ENCODE peak calls at places on chromosomes 1 and 21, in seven cellular contexts. U is NCI-H2081; Y is psoas muscle; O is HAP-1; R is small intestine; B is stimulated activated CD4-positive, alpha-beta T cell treated with anti-CD3 and anti-CD28 coated beads, Interleukin-4, amount 100 ng/mL, for 24 hours; T is OCI-LY7. J is an unnamed sample.

GRCh38 chr1:3504151-3504822 is 49.8 kb downstream of the ARHGEF16 start:
- DNase-seq in B (no peak), U (no peak), R (no peak), Y (peak), O (no peak), T (no peak), J (no peak)

GRCh38 chr1:234125283-234125682 is 220.8 kb downstream of the SLC35F3 start:
- DNase-seq in Y (no peak), U (peak), B (peak), O (peak), R (no peak), T (peak), J (peak)

GRCh38 chr1:202625416-202626360 is 84.6 kb downstream of the SYT2 start:
- DNase-seq in T (peak), R (peak), U (no peak), O (peak), B (peak), Y (peak), J (peak)

GRCh38 chr1:34800214-34800613 is 7.4 kb downstream of the GJA4 start:
- DNase-seq in R (no peak), O (no peak), Y (no peak), B (peak), U (no peak), T (no peak), J (no peak)

GRCh38 chr1:155324717-155325595 is 4.3 kb downstream of the RUSC1 start:
- DNase-seq in T (peak), Y (peak), U (peak), R (peak), B (no peak), O (peak), J (peak)

GRCh38 chr1:71783096-71783495 is 499.2 kb downstream of the NEGR1 start:
- DNase-seq in U (no peak), Y (no peak), B (no peak), T (no peak), O (no peak), R (no peak), J (no peak)

GRCh38 chr1:27001570-27002360 is 8.3 kb downstream of the TRNP1 start:
- DNase-seq in O (no peak), B (no peak), U (no peak), R (no peak), Y (peak), T (peak), J (no peak)

GRCh38 chr1:38026592-38027200 is 14.2 kb downstream of the UTP11 start:
- DNase-seq in Y (peak), O (peak), U (peak), T (peak), R (peak), B (peak), J (peak)

GRCh38 chr21:35232545-35233176 is 183.6 kb upstream of the RUNX1 start:
- DNase-seq in T (no peak), U (no peak), O (no peak), B (no peak), R (no peak), Y (no peak), J (no peak)

GRCh38 chr1:173853074-173853473 is 14.7 kb downstream of the GAS5 start:
- DNase-seq in T (no peak), U (no peak), B (no peak), Y (no peak), R (no peak), O (no peak), J (no peak)

GRCh38 chr1:220278991-220279390 is 6.7 kb upstream of the RAB3GAP2 start:
- DNase-seq in B (no peak), U (no peak), R (no peak), O (no peak), Y (no peak), T (no peak), J (no peak)

GRCh38 chr1:175338447-175339135 is 146.0 kb upstream of the KIAA0040 start:
- DNase-seq in B (peak), O (peak), T (peak), Y (no peak), U (no peak), R (peak), J (peak)

GRCh38 chr1:118381197-118381596 is 196.2 kb upstream of the SPAG17 start:
- DNase-seq in O (no peak), R (no peak), T (no peak), Y (no peak), B (no peak), U (no peak), J (no peak)

GRCh38 chr1:94095112-94095637 is 25.8 kb downstream of the ABCA4 start:
- DNase-seq in O (no peak), T (no peak), U (no peak), R (no peak), Y (peak), B (no peak), J (no peak)

GRCh38 chr1:167491586-167492408 is 26.5 kb downstream of the CD247 start:
- DNase-seq in T (no peak), B (peak), Y (no peak), U (no peak), R (no peak), O (no peak), J (no peak)

GRCh38 chr21:42554251-42554937 is 40.7 kb downstream of the SLC37A1 start:
- DNase-seq in U (no peak), T (no peak), O (no peak), R (no peak), B (no peak), Y (peak), J (no peak)

GRCh38 chr1:109864960-109865611 is 45.6 kb upstream of the CSF1 start:
- DNase-seq in R (no peak), U (no peak), T (no peak), B (no peak), Y (no peak), O (peak), J (no peak)

GRCh38 chr1:182397653-182398388 is 2.6 kb downstream of the TEDDM1 start:
- DNase-seq in B (no peak), R (no peak), U (no peak), T (no peak), O (no peak), Y (no peak), J (no peak)

GRCh38 chr1:216221260-216221700 is 202.0 kb downstream of the USH2A start:
- DNase-seq in R (peak), Y (no peak), B (no peak), O (peak), U (peak), T (peak), J (peak)

GRCh38 chr21:27953328-27954045 is 986.6 kb upstream of the ADAMTS5 start:
- DNase-seq in R (no peak), Y (no peak), T (no peak), U (no peak), B (no peak), O (no peak), J (no peak)

GRCh38 chr1:235397733-235398132 is 30.5 kb downstream of the TBCE start:
- DNase-seq in Y (no peak), T (no peak), O (no peak), B (no peak), R (no peak), U (no peak), J (no peak)

GRCh38 chr1:36966242-36966641 is 68.1 kb downstream of the GRIK3 start:
- DNase-seq in O (no peak), U (no peak), T (no peak), Y (no peak), B (no peak), R (no peak), J (peak)

GRCh38 chr1:214441119-214441518 is 110.3 kb downstream of the PTPN14 start:
- DNase-seq in U (no peak), Y (no peak), R (no peak), T (no peak), O (no peak), B (no peak), J (no peak)

GRCh38 chr1:222815367-222815765 is 527 bp downstream of the DISP1 start:
- DNase-seq in O (peak), B (peak), U (no peak), R (no peak), Y (no peak), T (no peak), J (peak)

GRCh38 chr1:53699981-53700380 is 39.0 kb downstream of the GLIS1 start:
- DNase-seq in B (no peak), O (no peak), T (no peak), U (no peak), Y (no peak), R (no peak), J (no peak)

GRCh38 chr1:178038372-178038771 is 55.5 kb upstream of the RASAL2 start:
- DNase-seq in T (no peak), O (no peak), B (no peak), R (no peak), U (no peak), Y (no peak), J (no peak)

GRCh38 chr1:115555446-115555845 is 86.3 kb upstream of the VANGL1 start:
- DNase-seq in T (no peak), R (no peak), Y (no peak), O (no peak), U (no peak), B (no peak), J (no peak)

GRCh38 chr1:116826818-116827606 is 72.8 kb downstream of the CD2 start:
- DNase-seq in O (no peak), T (no peak), Y (no peak), U (no peak), B (peak), R (peak), J (no peak)

J was measured in HuH-7.